ENCODE peak calls at places on chromosomes 7 and 10, in ten cellular contexts. Q is CD8-positive, alpha-beta memory T cell; D is tibial nerve; I is body of pancreas; J is IMR-90; K is CD8-positive, alpha-beta T cell; W is tibial artery; L is PC-9; A is neuronal stem cell; E is colonic mucosa. M is an unnamed sample. For H3K4me1, the result is how much of the 10 kb centered on the place peaks cover.

GRCh38 chr10:70695241-70696030 is 23.1 kb downstream of the ADAMTS14 start:
- DNase-seq in Q (no peak), D (no peak), I (no peak), J (no peak), K (no peak), W (no peak), L (no peak), A (no peak), E (no peak), M (no peak)

GRCh38 chr7:98321301-98321700 is 39.8 kb downstream of the BRI3 start:
- DNase-seq in Q (no peak), D (no peak), I (no peak), J (no peak), K (no peak), W (no peak), L (no peak), A (no peak), E (no peak), M (no peak)

GRCh38 chr10:132447446-132448247 is 50.6 kb downstream of the PWWP2B start:
- DNase-seq in Q (peak), D (no peak), I (peak), J (peak), K (peak), W (no peak), L (peak), A (no peak), E (peak), M (no peak)

GRCh38 chr7:2102375-2102723 is 130.4 kb downstream of the MAD1L1 start:
- DNase-seq in Q (no peak), D (no peak), I (no peak), J (no peak), K (no peak), W (no peak), L (no peak), A (no peak), E (no peak), M (no peak)

GRCh38 chr10:65805993-65806392 is 1119.8 kb upstream of the LRRTM3 start:
- DNase-seq in Q (no peak), D (no peak), I (no peak), J (no peak), K (no peak), W (no peak), L (no peak), A (no peak), E (no peak), M (no peak)

GRCh38 chr7:33757563-33758165 is 147.7 kb upstream of the BMPER start:
- DNase-seq in Q (no peak), D (peak), I (peak), J (peak), K (no peak), W (no peak), L (no peak), A (peak), E (peak), M (peak)

GRCh38 chr10:60283397-60283796 is 106.3 kb downstream of the ANK3 start:
- DNase-seq in Q (no peak), D (no peak), I (no peak), J (peak), K (no peak), W (no peak), L (peak), A (no peak), E (no peak), M (no peak)

GRCh38 chr10:96978621-96979154 is 146.6 kb downstream of the LCOR start:
- DNase-seq in Q (no peak), D (no peak), I (no peak), J (no peak), K (no peak), W (no peak), L (no peak), A (no peak), E (no peak), M (no peak)

GRCh38 chr10:79185067-79185774 is 116.5 kb downstream of the ZMIZ1 start:
- DNase-seq in Q (no peak), D (no peak), I (no peak), J (peak), K (no peak), W (no peak), L (no peak), A (no peak), E (no peak), M (peak)

GRCh38 chr10:6148251-6148691 is 54.5 kb upstream of the PFKFB3 start:
- DNase-seq in Q (no peak), D (no peak), I (no peak), J (no peak), K (no peak), W (no peak), L (no peak), A (no peak), E (no peak), M (no peak)

GRCh38 chr10:62046522-62047239 is 145.2 kb downstream of the ARID5B start:
- DNase-seq in Q (no peak), D (no peak), I (no peak), J (peak), K (no peak), W (no peak), L (peak), A (no peak), E (no peak), M (peak)

GRCh38 chr10:101120884-101121660 is 10.0 kb upstream of the TLX1 start:
- DNase-seq in Q (no peak), D (no peak), I (no peak), J (no peak), K (peak), W (no peak), L (no peak), A (no peak), E (peak), M (no peak)

GRCh38 chr7:158821173-158822021 is 7.9 kb downstream of the ESYT2 start:
- DNase-seq in Q (no peak), D (no peak), I (no peak), J (peak), K (peak), W (no peak), L (peak), A (no peak), E (no peak), M (peak)

GRCh38 chr10:132407846-132408278 is 10.9 kb downstream of the PWWP2B start:
- DNase-seq in Q (no peak), D (no peak), I (peak), J (peak), K (no peak), W (no peak), L (peak), A (no peak), E (peak), M (no peak)

GRCh38 chr7:97971120-97971989 is 18.6 kb downstream of the OCM2 start:
- DNase-seq in Q (no peak), D (no peak), I (no peak), J (peak), K (no peak), W (no peak), L (peak), A (no peak), E (peak), M (peak)

DNA sequence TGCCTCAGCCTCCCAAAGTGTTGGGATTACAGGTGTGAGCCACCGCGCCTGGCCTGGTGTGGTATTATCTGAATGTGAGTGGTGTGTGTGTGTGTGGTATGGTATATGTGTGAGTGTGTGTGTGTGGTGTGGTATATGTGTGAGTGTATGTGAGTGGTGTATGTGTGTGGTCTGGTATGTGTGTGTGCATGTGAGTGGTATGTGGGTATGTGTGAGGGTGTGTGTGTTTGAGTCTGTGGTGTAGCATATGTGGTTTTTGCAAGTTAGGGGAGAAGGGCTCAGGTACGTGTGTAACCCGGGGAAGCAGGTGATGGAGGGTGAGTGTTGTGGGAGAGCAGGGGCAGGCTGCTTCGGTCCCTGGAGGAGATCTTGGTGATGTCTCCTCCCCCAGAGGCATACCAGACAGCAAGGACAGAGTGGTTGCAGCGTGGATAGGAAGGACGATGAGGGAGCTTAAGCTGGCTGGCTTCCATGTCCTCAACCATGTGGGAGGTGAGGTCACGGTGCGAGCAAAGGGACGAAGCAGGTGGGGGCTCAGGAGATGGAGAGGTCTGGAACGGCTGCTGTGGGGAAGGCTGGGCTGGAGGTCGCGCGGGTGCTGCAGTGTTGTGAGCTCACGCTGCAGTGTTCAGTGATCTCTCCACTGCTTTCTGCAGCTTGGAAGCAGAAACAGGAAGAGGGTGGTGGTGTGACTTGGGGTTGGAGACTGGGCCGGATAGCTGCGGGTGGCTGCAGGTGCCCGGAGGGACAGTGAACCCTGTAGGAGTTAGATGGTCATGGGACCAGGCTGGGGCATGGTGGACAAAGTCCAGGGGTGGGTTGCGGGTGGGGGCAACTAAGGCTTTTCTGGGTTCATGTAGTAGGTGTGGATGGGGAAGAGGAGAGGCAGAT is 5.0 kb downstream of the ZYX start:
- DNase-seq in Q (peak), D (no peak), I (no peak), J (no peak), K (peak), W (peak), L (no peak), A (no peak), E (no peak), M (no peak)
- H3K4me3 ChIP-seq in Q (peak), D (no peak), I (no peak), J (no peak), K (peak), W (peak), L (no peak), A (peak), E (no peak), M (no peak)

GRCh38 chr7:102289051-102289450 is 2.4 kb downstream of the SH2B2 start:
- DNase-seq in Q (no peak), D (no peak), I (no peak), J (no peak), K (no peak), W (no peak), L (no peak), A (no peak), E (no peak), M (no peak)

GRCh38 chr7:102286237-102287081 is at the start of gene SH2B2:
- DNase-seq in Q (peak), D (peak), I (peak), J (peak), K (peak), W (peak), L (peak), A (peak), E (peak), M (peak)

GRCh38 chr7:102288285-102288930 is 1.7 kb downstream of the SH2B2 start:
- DNase-seq in Q (no peak), D (no peak), I (no peak), J (no peak), K (no peak), W (no peak), L (no peak), A (no peak), E (no peak), M (no peak)

GRCh38 chr7:102287082-102287464 is 405 bp downstream of the SH2B2 start:
- DNase-seq in Q (no peak), D (no peak), I (peak), J (no peak), K (no peak), W (no peak), L (no peak), A (peak), E (no peak), M (no peak)

GRCh38 chr7:102287465-102288146 is 938 bp downstream of the SH2B2 start:
- DNase-seq in Q (no peak), D (no peak), I (peak), J (no peak), K (peak), W (no peak), L (no peak), A (no peak), E (peak), M (peak)
- H3K4me1 ChIP-seq in Q (under half), D (under half), I (under half), J (under half), K (under half), W (under half), L (under half), A (under half), E (under half), M (under half)

DNA sequence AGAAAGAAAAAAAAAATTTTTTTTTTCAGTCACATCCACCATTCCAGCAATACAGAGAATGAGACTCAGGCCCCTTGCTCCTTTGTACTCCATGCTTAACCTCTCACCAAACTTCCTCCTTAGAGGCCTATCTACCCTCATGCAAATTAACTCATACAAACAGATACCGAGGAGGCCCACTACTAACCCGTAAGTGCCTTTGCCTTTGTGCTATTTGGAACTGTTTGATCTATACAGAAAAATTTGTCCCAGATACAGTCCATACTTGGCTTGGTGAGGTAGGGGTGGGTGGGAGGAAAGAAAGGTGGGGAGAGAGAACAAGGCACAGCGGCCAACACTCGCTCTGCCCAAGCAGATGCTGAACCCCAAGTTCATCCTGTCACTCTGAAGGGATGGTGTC is 87.8 kb upstream of the DUSP5 start:
- DNase-seq in Q (no peak), D (no peak), I (no peak), J (no peak), K (no peak), W (no peak), L (no peak), A (no peak), E (no peak), M (no peak)
- H3K27ac ChIP-seq in Q (no peak), D (no peak), I (peak), J (peak), K (no peak), W (no peak), L (peak), A (no peak), E (no peak), M (no peak)

GRCh38 chr10:102673235-102673634 is 29.0 kb downstream of the TRIM8 start:
- DNase-seq in Q (no peak), D (no peak), I (no peak), J (no peak), K (no peak), W (peak), L (no peak), A (no peak), E (no peak), M (no peak)
- H3K4me3 ChIP-seq in Q (no peak), D (no peak), I (no peak), J (no peak), K (no peak), W (no peak), L (no peak), A (no peak), E (no peak), M (peak)

GRCh38 chr7:130878785-130879184 is 144.8 kb upstream of the KLF14 start:
- DNase-seq in Q (no peak), D (no peak), I (no peak), J (peak), K (no peak), W (no peak), L (no peak), A (no peak), E (no peak), M (no peak)
- H3K4me1 ChIP-seq in Q (under half), D (half or more), I (under half), J (under half), K (under half), W (under half), L (under half), A (under half), E (under half), M (under half)

DNA sequence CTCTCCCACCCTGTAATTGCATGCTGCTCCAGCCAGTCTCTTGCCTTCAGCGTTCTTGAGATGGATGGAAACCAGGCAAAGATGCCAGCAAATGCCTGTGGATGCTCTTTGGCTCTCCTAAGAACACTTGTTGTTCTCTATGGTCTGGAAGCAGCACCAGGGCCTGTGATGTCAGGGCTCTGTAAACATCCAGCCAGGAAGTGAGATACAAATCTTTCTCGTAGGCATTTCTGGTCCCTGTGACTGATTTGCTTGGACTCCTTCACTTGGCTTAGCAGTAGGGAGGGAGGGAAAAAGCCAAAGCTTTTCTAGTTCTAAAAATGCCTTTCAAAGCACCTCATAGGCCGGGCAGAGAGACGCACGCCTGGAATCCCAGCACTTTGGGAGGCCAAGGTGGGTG is 201.3 kb downstream of the REEP3 start:
- DNase-seq in Q (no peak), D (no peak), I (no peak), J (peak), K (no peak), W (peak), L (peak), A (no peak), E (no peak), M (no peak)
- H3K27ac ChIP-seq in Q (no peak), D (no peak), I (no peak), J (no peak), K (no peak), W (peak), L (no peak), A (no peak), E (no peak), M (no peak)

GRCh38 chr10:57905866-57906265 is 361.8 kb downstream of the IPMK start:
- DNase-seq in Q (no peak), D (no peak), I (no peak), J (no peak), K (no peak), W (no peak), L (no peak), A (peak), E (no peak), M (no peak)
- H3K4me3 ChIP-seq in Q (no peak), D (no peak), I (no peak), J (no peak), K (no peak), W (no peak), L (no peak), A (no peak), E (no peak), M (no peak)

GRCh38 chr7:26440993-26441636 is 149.5 kb downstream of the SNX10 start:
- DNase-seq in Q (no peak), D (no peak), I (no peak), J (no peak), K (no peak), W (no peak), L (no peak), A (peak), E (no peak), M (peak)

GRCh38 chr7:26438078-26438477 is 146.4 kb downstream of the SNX10 start:
- DNase-seq in Q (no peak), D (no peak), I (no peak), J (no peak), K (no peak), W (no peak), L (no peak), A (no peak), E (no peak), M (no peak)

GRCh38 chr7:26440253-26440992 is 148.8 kb downstream of the SNX10 start:
- DNase-seq in Q (no peak), D (no peak), I (no peak), J (no peak), K (no peak), W (no peak), L (no peak), A (no peak), E (no peak), M (no peak)

GRCh38 chr7:26441640-26442277 is 150.1 kb downstream of the SNX10 start:
- DNase-seq in Q (no peak), D (no peak), I (no peak), J (no peak), K (no peak), W (no peak), L (no peak), A (no peak), E (no peak), M (no peak)

DNA sequence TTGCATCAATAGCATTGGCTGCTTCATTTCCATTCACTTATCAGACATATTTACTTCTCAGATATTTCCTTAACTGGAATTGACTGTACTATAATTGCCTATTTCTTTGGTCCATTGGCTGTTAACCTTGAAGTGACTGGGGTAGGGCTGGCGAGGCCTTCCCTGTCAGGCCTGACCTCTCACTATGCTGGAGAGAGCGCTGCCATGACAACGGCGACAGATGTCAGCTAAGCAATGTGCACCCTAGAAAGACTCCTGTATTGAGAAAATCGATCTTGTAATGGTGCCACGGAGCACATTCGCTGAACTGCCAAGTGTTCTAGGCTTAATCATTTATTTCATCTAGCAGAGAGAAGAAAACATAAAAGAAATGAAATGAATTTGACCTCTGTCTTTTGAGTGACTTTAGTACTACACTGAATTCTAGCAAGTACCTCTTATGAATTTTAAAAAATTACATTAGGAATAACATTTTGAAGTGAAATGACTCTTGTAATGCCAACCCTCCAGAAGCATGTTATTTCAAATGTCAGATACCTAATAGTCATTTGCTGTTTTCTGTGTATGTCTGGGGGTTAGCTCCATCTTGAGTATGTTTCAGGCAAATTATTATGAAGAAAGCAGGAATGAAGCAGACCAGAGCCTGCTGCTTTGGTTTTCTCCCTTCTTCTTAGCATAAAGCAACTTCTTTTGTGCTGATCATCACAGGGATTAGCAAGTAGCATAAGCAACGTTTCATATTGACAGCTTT is 148.0 kb downstream of the SNX10 start:
- DNase-seq in Q (no peak), D (no peak), I (peak), J (no peak), K (no peak), W (no peak), L (no peak), A (no peak), E (no peak), M (no peak)
- H3K4me1 ChIP-seq in Q (under half), D (under half), I (under half), J (under half), K (under half), W (under half), L (under half), A (under half), E (under half), M (under half)